ENCODE peak calls at places on chromosomes 7 and 10, in six cellular contexts. B, V, S, M, Q and Z are unnamed samples.

GRCh38 chr7:34851431-34851830 is 185.9 kb downstream of the DPY19L1 start:
- DNase-seq in B (no peak), V (no peak), S (no peak), M (no peak), Q (no peak), Z (no peak)

GRCh38 chr7:37669818-37670217 is 13.7 kb upstream of the GPR141 start:
- DNase-seq in B (no peak), V (no peak), S (no peak), M (no peak), Q (no peak), Z (no peak)

GRCh38 chr7:124033093-124033806 is 383 bp upstream of the TMEM229A start:
- DNase-seq in B (no peak), V (peak; percentile 63), S (no peak), M (peak; percentile 66), Q (no peak), Z (no peak)

GRCh38 chr10:128624656-128625530 is 498.7 kb upstream of the MKI67 start:
- DNase-seq in B (no peak), V (no peak), S (no peak), M (no peak), Q (no peak), Z (no peak)

GRCh38 chr10:50325449-50326188 is 74.3 kb upstream of the ASAH2 start:
- DNase-seq in B (peak; percentile 86), V (no peak), S (peak; percentile 91), M (no peak), Q (peak; percentile 93), Z (no peak)

GRCh38 chr10:50310560-50311174 is 59.4 kb upstream of the ASAH2 start:
- DNase-seq in B (no peak), V (peak; percentile 30), S (no peak), M (peak; percentile 5), Q (no peak), Z (no peak)

GRCh38 chr10:100006241-100006886 is 3.4 kb downstream of the DNMBP start:
- DNase-seq in B (peak; percentile 93), V (no peak), S (peak; percentile 78), M (no peak), Q (peak; percentile 96), Z (peak; percentile 60)

GRCh38 chr10:74929197-74929596 is 102.8 kb downstream of the KAT6B start:
- DNase-seq in B (no peak), V (no peak), S (no peak), M (no peak), Q (no peak), Z (no peak)

GRCh38 chr7:141754939-141755338 is 9.0 kb upstream of the TAS2R3 start:
- DNase-seq in B (no peak), V (peak; percentile 16), S (no peak), M (peak; percentile 52), Q (peak; percentile 9), Z (no peak)

GRCh38 chr7:141748401-141748800 is 10.2 kb downstream of the SSBP1 start:
- DNase-seq in B (no peak), V (no peak), S (no peak), M (no peak), Q (no peak), Z (no peak)

GRCh38 chr7:141752634-141753033 is 11.3 kb upstream of the TAS2R3 start:
- DNase-seq in B (no peak), V (no peak), S (no peak), M (peak; percentile 2), Q (no peak), Z (no peak)
- TF ChIP-seq CTCF in B (peak; percentile 24), V (peak; percentile 22), S (peak; percentile 21), M (no peak), Q (peak; percentile 19), Z (peak; percentile 37)

DNA sequence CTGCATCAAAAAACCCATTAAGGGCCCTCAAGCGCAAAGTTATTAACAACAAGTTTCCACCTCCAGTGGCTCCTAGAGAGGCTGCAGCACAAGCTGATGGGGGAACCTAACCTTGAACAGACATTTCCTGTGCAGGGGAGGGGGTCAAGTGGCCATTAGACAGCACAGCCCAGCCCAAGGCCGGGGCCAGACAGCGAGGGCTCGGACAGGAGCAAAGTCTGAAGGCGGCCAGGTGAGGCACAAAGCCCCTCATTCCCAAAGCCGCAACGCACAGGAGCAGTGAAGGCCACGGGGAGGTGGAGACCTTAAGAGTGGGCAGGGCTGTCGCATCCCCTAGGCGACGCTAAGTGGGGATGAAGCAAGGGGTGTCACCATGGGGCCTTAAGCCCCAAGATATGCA is 73.2 kb upstream of the ZNF746 start:
- DNase-seq in B (no peak), V (no peak), S (no peak), M (no peak), Q (no peak), Z (no peak)
- TF ChIP-seq CTCF in B (no peak), V (no peak), S (no peak), M (no peak), Q (no peak), Z (no peak)

GRCh38 chr10:30433779-30434272 is at the start of gene MAP3K8:
- DNase-seq in B (peak; percentile 57), V (peak; percentile 85), S (no peak), M (peak; percentile 95), Q (peak; percentile 92), Z (peak; percentile 93)
- TF ChIP-seq CTCF in B (no peak), V (no peak), S (no peak), M (no peak), Q (no peak), Z (no peak)

DNA sequence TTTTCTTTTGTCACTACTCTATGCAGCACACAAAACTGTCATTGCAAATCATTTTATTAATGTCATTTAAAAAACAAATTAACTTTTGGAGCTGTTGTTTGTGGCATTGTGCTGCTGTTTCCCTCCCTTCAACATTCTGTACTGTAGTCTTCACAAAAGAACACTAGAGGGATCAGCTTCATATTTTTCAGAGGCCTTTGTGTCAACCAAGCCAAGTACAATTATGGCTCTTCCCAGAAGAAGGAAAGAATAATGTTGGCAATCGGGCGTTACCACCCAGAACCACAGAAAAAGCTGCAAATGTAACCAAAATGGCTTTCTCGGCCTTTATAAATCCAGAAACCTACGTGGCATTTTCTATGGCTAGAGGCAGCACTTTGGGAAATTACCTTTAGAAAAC is 98.9 kb upstream of the COL1A2 start:
- DNase-seq in B (peak; percentile 60), V (no peak), S (peak; percentile 60), M (peak; percentile 38), Q (peak; percentile 86), Z (no peak)
- TF ChIP-seq CTCF in B (peak; percentile 75), V (no peak), S (peak; percentile 80), M (peak; percentile 78), Q (peak; percentile 81), Z (no peak)

GRCh38 chr10:35819011-35819410 is 176.9 kb upstream of the FZD8 start:
- DNase-seq in B (no peak), V (no peak), S (no peak), M (no peak), Q (no peak), Z (no peak)

GRCh38 chr10:35819736-35820135 is 177.6 kb upstream of the FZD8 start:
- DNase-seq in B (no peak), V (no peak), S (no peak), M (no peak), Q (no peak), Z (no peak)

GRCh38 chr10:35824704-35825103 is 182.6 kb upstream of the FZD8 start:
- DNase-seq in B (no peak), V (no peak), S (no peak), M (no peak), Q (no peak), Z (no peak)

GRCh38 chr10:35821339-35821911 is 179.3 kb upstream of the FZD8 start:
- DNase-seq in B (no peak), V (no peak), S (no peak), M (no peak), Q (peak; percentile 18), Z (no peak)

DNA sequence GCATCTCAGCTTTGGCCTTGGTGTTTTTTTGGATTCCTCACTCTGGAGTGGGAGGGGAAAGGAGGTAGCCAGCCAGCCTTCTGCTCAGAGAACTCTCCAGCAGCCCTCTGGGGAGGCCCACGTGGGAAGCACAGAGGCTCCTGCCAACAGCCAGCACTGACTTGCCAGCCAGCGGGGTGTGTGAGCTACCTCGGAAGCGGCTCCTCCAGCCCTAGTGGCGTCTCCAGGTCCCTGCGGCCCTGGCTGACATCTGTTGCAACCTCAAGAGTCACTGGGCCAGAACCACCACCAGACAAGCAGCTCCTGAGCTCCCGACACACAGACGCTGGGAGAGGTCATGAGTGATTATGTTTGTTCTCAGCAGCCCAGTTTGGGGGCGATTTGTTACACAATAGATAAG is 180.2 kb upstream of the FZD8 start:
- DNase-seq in B (no peak), V (peak; percentile 60), S (no peak), M (peak; percentile 62), Q (peak; percentile 57), Z (no peak)
- TF ChIP-seq CTCF in B (peak; percentile 26), V (peak; percentile 15), S (peak; percentile 40), M (peak; percentile 43), Q (peak; percentile 37), Z (no peak)

GRCh38 chr10:118032564-118032963 is 14.2 kb downstream of the RAB11FIP2 start:
- DNase-seq in B (no peak), V (no peak), S (no peak), M (no peak), Q (peak; percentile 18), Z (no peak)

GRCh38 chr10:118035358-118036031 is 11.2 kb downstream of the RAB11FIP2 start:
- DNase-seq in B (no peak), V (no peak), S (no peak), M (no peak), Q (peak; percentile 58), Z (no peak)

GRCh38 chr10:118031351-118032075 is 15.2 kb downstream of the RAB11FIP2 start:
- DNase-seq in B (no peak), V (no peak), S (no peak), M (no peak), Q (no peak), Z (no peak)

GRCh38 chr10:118034755-118035154 is 12.0 kb downstream of the RAB11FIP2 start:
- DNase-seq in B (no peak), V (no peak), S (no peak), M (no peak), Q (no peak), Z (no peak)

DNA sequence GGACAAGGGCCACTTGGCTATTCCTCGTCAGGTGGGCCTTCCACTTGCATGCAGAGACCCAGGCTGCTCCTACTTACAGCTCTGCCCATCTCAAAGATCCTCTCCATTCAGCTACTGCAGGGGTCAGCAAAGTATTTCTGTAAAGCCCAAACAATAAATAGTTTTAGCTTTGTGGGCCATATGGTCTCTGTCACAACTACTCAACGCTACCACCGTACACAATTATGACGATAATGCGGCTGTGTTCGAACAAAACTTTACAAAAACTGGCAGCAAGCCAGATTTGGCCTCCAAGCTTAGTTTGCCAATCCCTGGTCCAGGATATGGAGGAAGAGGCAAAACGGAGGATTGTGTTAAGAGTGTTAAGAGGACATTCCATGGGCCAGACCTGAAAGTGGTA is 12.8 kb downstream of the RAB11FIP2 start:
- DNase-seq in B (no peak), V (no peak), S (no peak), M (no peak), Q (peak; percentile 91), Z (no peak)
- TF ChIP-seq CTCF in B (no peak), V (no peak), S (no peak), M (peak; percentile 32), Q (peak; percentile 26), Z (no peak)

DNA sequence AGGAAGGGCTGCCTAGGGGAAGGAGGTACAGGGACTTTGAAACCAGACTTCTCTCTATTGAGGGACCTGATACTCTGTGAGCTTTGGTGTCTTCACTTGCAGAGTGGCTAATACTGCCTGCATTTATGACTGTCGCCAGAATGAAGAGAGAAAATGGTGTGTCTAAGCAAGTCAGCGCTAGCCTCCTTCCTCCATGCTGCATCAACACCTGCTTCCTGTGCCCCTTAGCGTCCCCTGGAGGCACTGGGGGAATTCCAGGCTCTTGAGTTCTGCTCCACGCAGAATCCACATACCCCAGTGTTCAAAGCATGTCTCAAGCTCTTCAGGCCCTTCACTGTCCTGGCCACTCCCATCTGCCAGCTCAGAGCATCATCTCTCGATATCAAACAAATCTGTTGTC is 140.5 kb downstream of the PKD1L1 start:
- DNase-seq in B (no peak), V (no peak), S (no peak), M (no peak), Q (no peak), Z (no peak)
- TF ChIP-seq CTCF in B (no peak), V (no peak), S (no peak), M (no peak), Q (no peak), Z (no peak)

GRCh38 chr10:71429929-71430328 is 33.2 kb downstream of the CDH23 start:
- DNase-seq in B (no peak), V (no peak), S (no peak), M (no peak), Q (no peak), Z (no peak)
- TF ChIP-seq CTCF in B (no peak), V (peak; percentile 26), S (no peak), M (peak; percentile 12), Q (peak; percentile 26), Z (peak; percentile 50)